ENCODE peak calls at places on chromosomes 5 and 9, in nine cellular contexts. S is HFFc6, L is GM12865, O is T-cell, Y is NCI-H446, T is hypothalamus, E is choroid plexus epithelial cell, C is anterior cingulate cortex, N is brain pericyte. P is an unnamed sample.

GRCh38 chr5:134784946-134785620 is 26.5 kb downstream of the DDX46 start:
- DNase-seq in S (peak; percentile 59), N (no peak), Y (no peak), C (no peak), L (no peak), T (no peak), O (no peak), E (peak; percentile 30), P (no peak)

GRCh38 chr9:120235081-120235480 is 344.9 kb downstream of the CDK5RAP2 start:
- DNase-seq in L (no peak), C (no peak), O (no peak), S (no peak), N (no peak), Y (peak; percentile 3), T (no peak), E (no peak), P (no peak)

GRCh38 chr9:136721339-136722092 is 9.1 kb downstream of the DIPK1B start:
- DNase-seq in N (no peak), L (no peak), Y (no peak), C (no peak), E (peak; percentile 43), T (no peak), O (no peak), S (peak; percentile 76), P (no peak)

GRCh38 chr9:124491049-124491975 is 15.9 kb downstream of the NR5A1 start:
- DNase-seq in E (no peak), O (no peak), L (no peak), T (no peak), N (no peak), Y (no peak), S (no peak), C (no peak), P (no peak)

GRCh38 chr9:33125871-33126822 is 41.0 kb downstream of the B4GALT1 start:
- DNase-seq in T (no peak), E (no peak), C (no peak), L (no peak), S (no peak), N (no peak), Y (no peak), O (no peak), P (no peak)

GRCh38 chr9:127351182-127352166 is 45.5 kb upstream of the SLC2A8 start:
- DNase-seq in Y (no peak), C (no peak), S (no peak), L (no peak), T (no peak), E (no peak), N (no peak), O (no peak), P (no peak)

GRCh38 chr5:1985781-1986180 is 103.1 kb upstream of the IRX4 start:
- DNase-seq in C (no peak), S (no peak), E (no peak), T (no peak), Y (no peak), O (no peak), N (no peak), L (no peak), P (no peak)

GRCh38 chr5:35963381-35963843 is 25.0 kb upstream of the CAPSL start:
- DNase-seq in O (no peak), E (peak; percentile 22), Y (no peak), T (no peak), S (peak; percentile 20), C (no peak), L (peak; percentile 31), N (no peak), P (no peak)

GRCh38 chr5:140131967-140132409 is 6.3 kb downstream of the IGIP start:
- DNase-seq in N (no peak), C (no peak), O (no peak), L (peak; percentile 19), Y (no peak), T (no peak), S (peak; percentile 88), E (peak; percentile 87), P (no peak)

GRCh38 chr9:32218100-32218767 is 166.2 kb upstream of the ACO1 start:
- DNase-seq in Y (no peak), E (no peak), N (no peak), L (peak; percentile 70), T (no peak), C (no peak), O (no peak), S (no peak), P (no peak)

GRCh38 chr5:52783226-52783959 is 4.3 kb upstream of the ITGA1 start:
- DNase-seq in S (peak; percentile 40), L (no peak), Y (no peak), N (no peak), O (no peak), C (no peak), E (no peak), T (no peak), P (no peak)

GRCh38 chr5:14011089-14012004 is 66.9 kb upstream of the DNAH5 start:
- DNase-seq in O (peak; percentile 1), T (peak; percentile 40), C (peak; percentile 72), L (peak; percentile 87), N (peak; percentile 47), E (peak; percentile 91), S (peak; percentile 92), Y (peak; percentile 97), P (no peak)

GRCh38 chr9:29213374-29214161 is 1640.3 kb upstream of the C9orf72 start:
- DNase-seq in Y (peak; percentile 84), N (no peak), T (no peak), S (no peak), E (no peak), L (no peak), O (no peak), C (no peak), P (no peak)

P was measured in CD8-positive, alpha-beta memory T cell.